ENCODE peak calls at places on chromosomes 5 and 9, in nine cellular contexts. One of them, this sample, is unnamed.
A peak's percentile ranks its signal among the peaks of the same experiment; 100 is the strongest.

GRCh38 chr5:60843693-60844428 is at the start of gene ELOVL7:
- DNase-seq in suprapubic skin: no peak
- DNase-seq in osteoblast: peak; percentile 90
- DNase-seq in ovary: peak; percentile 39
- DNase-seq in endodermal cell: peak; percentile 96
- DNase-seq in CD8-positive, alpha-beta T cell: no peak
- DNase-seq in BJ: no peak
- DNase-seq in spleen: peak; percentile 80
- DNase-seq in bronchial epithelial cell: peak; percentile 61
- DNase-seq in this sample: peak; percentile 92

GRCh38 chr9:76610009-76610352 is 151.0 kb downstream of the GCNT1 start:
- DNase-seq in endodermal cell: no peak
- DNase-seq in osteoblast: peak; percentile 52
- DNase-seq in CD8-positive, alpha-beta T cell: no peak
- DNase-seq in BJ: peak; percentile 47
- DNase-seq in bronchial epithelial cell: no peak
- DNase-seq in ovary: no peak
- DNase-seq in suprapubic skin: peak; percentile 91
- DNase-seq in spleen: no peak
- DNase-seq in this sample: no peak

GRCh38 chr5:126499278-126499677 is 76.1 kb downstream of the GRAMD2B start:
- DNase-seq in BJ: no peak
- DNase-seq in suprapubic skin: no peak
- DNase-seq in ovary: no peak
- DNase-seq in endodermal cell: no peak
- DNase-seq in spleen: no peak
- DNase-seq in CD8-positive, alpha-beta T cell: no peak
- DNase-seq in osteoblast: no peak
- DNase-seq in bronchial epithelial cell: no peak
- DNase-seq in this sample: peak; percentile 26

GRCh38 chr9:133115604-133116345 is 5.3 kb downstream of the RALGDS start:
- DNase-seq in osteoblast: peak; percentile 96
- DNase-seq in ovary: peak; percentile 35
- DNase-seq in spleen: peak; percentile 78
- DNase-seq in BJ: no peak
- DNase-seq in bronchial epithelial cell: no peak
- DNase-seq in suprapubic skin: peak; percentile 80
- DNase-seq in CD8-positive, alpha-beta T cell: no peak
- DNase-seq in endodermal cell: no peak
- DNase-seq in this sample: no peak

GRCh38 chr5:158414780-158415179 is 555.8 kb upstream of the CLINT1 start:
- DNase-seq in spleen: no peak
- DNase-seq in BJ: peak; percentile 90
- DNase-seq in osteoblast: no peak
- DNase-seq in suprapubic skin: no peak
- DNase-seq in endodermal cell: no peak
- DNase-seq in ovary: no peak
- DNase-seq in bronchial epithelial cell: peak; percentile 75
- DNase-seq in CD8-positive, alpha-beta T cell: no peak
- DNase-seq in this sample: peak; percentile 54

GRCh38 chr5:74446673-74447337 is 193.7 kb downstream of the ENC1 start:
- DNase-seq in osteoblast: no peak
- DNase-seq in ovary: no peak
- DNase-seq in suprapubic skin: no peak
- DNase-seq in spleen: no peak
- DNase-seq in CD8-positive, alpha-beta T cell: no peak
- DNase-seq in BJ: no peak
- DNase-seq in bronchial epithelial cell: no peak
- DNase-seq in endodermal cell: no peak
- DNase-seq in this sample: no peak

GRCh38 chr9:99822096-99822595 is 461 bp downstream of the NR4A3 start:
- DNase-seq in endodermal cell: no peak
- DNase-seq in bronchial epithelial cell: no peak
- DNase-seq in CD8-positive, alpha-beta T cell: no peak
- DNase-seq in spleen: peak; percentile 93
- DNase-seq in osteoblast: peak; percentile 95
- DNase-seq in suprapubic skin: peak; percentile 72
- DNase-seq in ovary: no peak
- DNase-seq in BJ: no peak
- DNase-seq in this sample: peak; percentile 18

GRCh38 chr9:89284076-89284475 is 26.9 kb upstream of the CKS2 start:
- DNase-seq in suprapubic skin: no peak
- DNase-seq in spleen: no peak
- DNase-seq in endodermal cell: no peak
- DNase-seq in ovary: no peak
- DNase-seq in osteoblast: peak; percentile 81
- DNase-seq in bronchial epithelial cell: no peak
- DNase-seq in BJ: no peak
- DNase-seq in CD8-positive, alpha-beta T cell: no peak
- DNase-seq in this sample: no peak

GRCh38 chr9:114524401-114524800 is 19.1 kb upstream of the WHRN start:
- DNase-seq in osteoblast: no peak
- DNase-seq in CD8-positive, alpha-beta T cell: no peak
- DNase-seq in BJ: no peak
- DNase-seq in ovary: no peak
- DNase-seq in suprapubic skin: no peak
- DNase-seq in bronchial epithelial cell: no peak
- DNase-seq in spleen: no peak
- DNase-seq in endodermal cell: no peak
- DNase-seq in this sample: no peak

GRCh38 chr9:136051568-136052432 is 43.3 kb downstream of the NACC2 start:
- DNase-seq in endodermal cell: peak; percentile 87
- DNase-seq in suprapubic skin: no peak
- DNase-seq in spleen: peak; percentile 84
- DNase-seq in bronchial epithelial cell: peak; percentile 93
- DNase-seq in osteoblast: peak; percentile 99
- DNase-seq in BJ: peak; percentile 65
- DNase-seq in CD8-positive, alpha-beta T cell: no peak
- DNase-seq in ovary: peak; percentile 58
- DNase-seq in this sample: peak; percentile 97

GRCh38 chr5:156699147-156699546 is 150.9 kb upstream of the PPP1R2B start:
- DNase-seq in ovary: no peak
- DNase-seq in bronchial epithelial cell: no peak
- DNase-seq in BJ: no peak
- DNase-seq in endodermal cell: no peak
- DNase-seq in osteoblast: peak; percentile 59
- DNase-seq in suprapubic skin: no peak
- DNase-seq in CD8-positive, alpha-beta T cell: no peak
- DNase-seq in spleen: no peak
- DNase-seq in this sample: no peak

GRCh38 chr5:154300207-154300606 is 109.7 kb downstream of the GALNT10 start:
- DNase-seq in suprapubic skin: no peak
- DNase-seq in ovary: no peak
- DNase-seq in bronchial epithelial cell: no peak
- DNase-seq in BJ: no peak
- DNase-seq in osteoblast: no peak
- DNase-seq in endodermal cell: no peak
- DNase-seq in CD8-positive, alpha-beta T cell: no peak
- DNase-seq in spleen: no peak
- DNase-seq in this sample: no peak

GRCh38 chr9:93465853-93466252 is 12.5 kb upstream of the FAM120AOS start:
- DNase-seq in suprapubic skin: no peak
- DNase-seq in ovary: no peak
- DNase-seq in CD8-positive, alpha-beta T cell: no peak
- DNase-seq in BJ: no peak
- DNase-seq in endodermal cell: no peak
- DNase-seq in osteoblast: peak; percentile 29
- DNase-seq in bronchial epithelial cell: no peak
- DNase-seq in spleen: no peak
- DNase-seq in this sample: no peak

GRCh38 chr9:93464876-93465275 is 11.5 kb upstream of the FAM120AOS start:
- DNase-seq in CD8-positive, alpha-beta T cell: no peak
- DNase-seq in suprapubic skin: no peak
- DNase-seq in endodermal cell: no peak
- DNase-seq in ovary: no peak
- DNase-seq in BJ: no peak
- DNase-seq in spleen: no peak
- DNase-seq in bronchial epithelial cell: no peak
- DNase-seq in osteoblast: no peak
- DNase-seq in this sample: no peak

GRCh38 chr9:93466416-93467061 is 13.2 kb upstream of the FAM120AOS start:
- DNase-seq in bronchial epithelial cell: peak; percentile 22
- DNase-seq in osteoblast: no peak
- DNase-seq in ovary: no peak
- DNase-seq in endodermal cell: peak; percentile 47
- DNase-seq in spleen: no peak
- DNase-seq in BJ: no peak
- DNase-seq in suprapubic skin: no peak
- DNase-seq in CD8-positive, alpha-beta T cell: no peak
- DNase-seq in this sample: no peak

GRCh38 chr9:93463638-93464248 is 10.4 kb upstream of the FAM120AOS start:
- DNase-seq in BJ: no peak
- DNase-seq in bronchial epithelial cell: no peak
- DNase-seq in endodermal cell: no peak
- DNase-seq in spleen: no peak
- DNase-seq in suprapubic skin: no peak
- DNase-seq in CD8-positive, alpha-beta T cell: no peak
- DNase-seq in osteoblast: no peak
- DNase-seq in ovary: no peak
- DNase-seq in this sample: no peak

GRCh38 chr9:93464395-93464794 is 11.0 kb upstream of the FAM120AOS start:
- DNase-seq in CD8-positive, alpha-beta T cell: no peak
- DNase-seq in BJ: no peak
- DNase-seq in bronchial epithelial cell: no peak
- DNase-seq in suprapubic skin: no peak
- DNase-seq in ovary: no peak
- DNase-seq in endodermal cell: no peak
- DNase-seq in spleen: no peak
- DNase-seq in osteoblast: no peak
- DNase-seq in this sample: no peak
- H3K4me3 ChIP-seq in CD8-positive, alpha-beta T cell: no peak overlapping the region
- H3K4me3 ChIP-seq in BJ: no peak overlapping the region
- H3K4me3 ChIP-seq in bronchial epithelial cell: no peak overlapping the region
- H3K4me3 ChIP-seq in suprapubic skin: no peak overlapping the region
- H3K4me3 ChIP-seq in ovary: no peak overlapping the region
- H3K4me3 ChIP-seq in endodermal cell: no peak overlapping the region
- H3K4me3 ChIP-seq in spleen: peak overlapping the region; percentile 6
- H3K4me3 ChIP-seq in osteoblast: no peak overlapping the region
- H3K4me3 ChIP-seq in this sample: no peak overlapping the region

GRCh38 chr5:107578051-107578635 is 92.6 kb downstream of the EFNA5 start:
- DNase-seq in endodermal cell: no peak
- DNase-seq in bronchial epithelial cell: peak; percentile 82
- DNase-seq in BJ: no peak
- DNase-seq in suprapubic skin: no peak
- DNase-seq in ovary: no peak
- DNase-seq in CD8-positive, alpha-beta T cell: no peak
- DNase-seq in osteoblast: no peak
- DNase-seq in spleen: no peak
- DNase-seq in this sample: peak; percentile 93
- TF ChIP-seq CTCF in endodermal cell: no peak
- TF ChIP-seq CTCF in bronchial epithelial cell: no peak
- TF ChIP-seq CTCF in BJ: no peak
- TF ChIP-seq CTCF in suprapubic skin: no peak
- TF ChIP-seq CTCF in ovary: no peak
- TF ChIP-seq CTCF in CD8-positive, alpha-beta T cell: no peak
- TF ChIP-seq CTCF in osteoblast: no peak
- TF ChIP-seq CTCF in spleen: no peak
- TF ChIP-seq CTCF in this sample: no peak

GRCh38 chr9:98099898-98100297 is 19.1 kb downstream of the TRIM14 start:
- DNase-seq in osteoblast: no peak
- DNase-seq in bronchial epithelial cell: peak; percentile 84
- DNase-seq in endodermal cell: peak; percentile 31
- DNase-seq in BJ: no peak
- DNase-seq in ovary: no peak
- DNase-seq in spleen: no peak
- DNase-seq in suprapubic skin: peak; percentile 40
- DNase-seq in CD8-positive, alpha-beta T cell: no peak
- DNase-seq in this sample: peak; percentile 81
- H3K4me3 ChIP-seq in osteoblast: no peak overlapping the region
- H3K4me3 ChIP-seq in bronchial epithelial cell: no peak overlapping the region
- H3K4me3 ChIP-seq in endodermal cell: no peak overlapping the region
- H3K4me3 ChIP-seq in BJ: no peak overlapping the region
- H3K4me3 ChIP-seq in ovary: no peak overlapping the region
- H3K4me3 ChIP-seq in spleen: no peak overlapping the region
- H3K4me3 ChIP-seq in suprapubic skin: no peak overlapping the region
- H3K4me3 ChIP-seq in CD8-positive, alpha-beta T cell: no peak overlapping the region
- H3K4me3 ChIP-seq in this sample: no peak overlapping the region

GRCh38 chr9:74953235-74953741 is 576 bp upstream of the C9orf40 start:
- DNase-seq in bronchial epithelial cell: no peak
- DNase-seq in spleen: no peak
- DNase-seq in suprapubic skin: no peak
- DNase-seq in BJ: peak; percentile 53
- DNase-seq in CD8-positive, alpha-beta T cell: no peak
- DNase-seq in osteoblast: no peak
- DNase-seq in endodermal cell: no peak
- DNase-seq in ovary: no peak
- DNase-seq in this sample: peak; percentile 3

GRCh38 chr9:74950456-74950855 is 2.3 kb downstream of the C9orf40 start:
- DNase-seq in ovary: no peak
- DNase-seq in endodermal cell: no peak
- DNase-seq in suprapubic skin: no peak
- DNase-seq in BJ: peak; percentile 73
- DNase-seq in osteoblast: no peak
- DNase-seq in bronchial epithelial cell: no peak
- DNase-seq in CD8-positive, alpha-beta T cell: no peak
- DNase-seq in spleen: no peak
- DNase-seq in this sample: no peak

GRCh38 chr9:74951107-74951720 is 1.5 kb downstream of the C9orf40 start:
- DNase-seq in spleen: no peak
- DNase-seq in osteoblast: no peak
- DNase-seq in suprapubic skin: no peak
- DNase-seq in CD8-positive, alpha-beta T cell: no peak
- DNase-seq in BJ: no peak
- DNase-seq in endodermal cell: peak; percentile 46
- DNase-seq in bronchial epithelial cell: no peak
- DNase-seq in ovary: no peak
- DNase-seq in this sample: no peak

GRCh38 chr9:74951725-74952151 is 974 bp downstream of the C9orf40 start:
- DNase-seq in endodermal cell: peak; percentile 78
- DNase-seq in bronchial epithelial cell: peak; percentile 17
- DNase-seq in CD8-positive, alpha-beta T cell: peak; percentile 33
- DNase-seq in spleen: peak; percentile 92
- DNase-seq in osteoblast: peak; percentile 56
- DNase-seq in BJ: no peak
- DNase-seq in suprapubic skin: peak; percentile 68
- DNase-seq in ovary: peak; percentile 57
- DNase-seq in this sample: peak; percentile 39

GRCh38 chr9:74952281-74953151 is at the start of gene C9orf40:
- DNase-seq in spleen: peak; percentile 100
- DNase-seq in BJ: no peak
- DNase-seq in bronchial epithelial cell: peak; percentile 63
- DNase-seq in endodermal cell: peak; percentile 97
- DNase-seq in CD8-positive, alpha-beta T cell: peak; percentile 89
- DNase-seq in ovary: peak; percentile 92
- DNase-seq in osteoblast: peak; percentile 96
- DNase-seq in suprapubic skin: peak; percentile 93
- DNase-seq in this sample: peak; percentile 89
- TF ChIP-seq CTCF in spleen: peak; percentile 56
- TF ChIP-seq CTCF in BJ: peak; percentile 78
- TF ChIP-seq CTCF in bronchial epithelial cell: peak; percentile 92
- TF ChIP-seq CTCF in endodermal cell: peak; percentile 91
- TF ChIP-seq CTCF in CD8-positive, alpha-beta T cell: peak; percentile 77
- TF ChIP-seq CTCF in ovary: peak; percentile 84
- TF ChIP-seq CTCF in osteoblast: peak; percentile 65
- TF ChIP-seq CTCF in suprapubic skin: peak; percentile 65
- TF ChIP-seq CTCF in this sample: peak; percentile 71